ENCODE peak calls at places on chromosomes 16 and 17, in eight cellular contexts. U, G, K, M, Z, D, J and L are unnamed samples.

GRCh38 chr17:82235775-82236141 is 6.9 kb downstream of the SLC16A3 start:
- ATAC-seq in M (no peak), D (no peak), K (no peak), Z (peak; percentile 1), J (no peak), G (no peak), U (no peak), L (no peak)

GRCh38 chr17:68484458-68484857 is 27.2 kb upstream of the WIPI1 start:
- ATAC-seq in J (no peak), D (no peak), Z (no peak), K (no peak), G (no peak), M (no peak), U (no peak), L (no peak)

GRCh38 chr16:14196539-14196938 is 125.4 kb downstream of the MRTFB start:
- ATAC-seq in J (no peak), D (no peak), Z (no peak), U (no peak), G (peak; percentile 66), M (no peak), K (no peak), L (no peak)

GRCh38 chr17:77382966-77383612 is 242.3 kb downstream of the SEC14L1 start:
- ATAC-seq in D (no peak), J (no peak), U (no peak), M (no peak), K (peak; percentile 9), Z (no peak), G (peak; percentile 9), L (peak; percentile 50)

GRCh38 chr17:37483311-37484039 is 6.2 kb upstream of the DUSP14 start:
- ATAC-seq in Z (peak; percentile 68), M (no peak), J (peak; percentile 27), G (no peak), D (no peak), K (peak; percentile 57), U (no peak), L (peak; percentile 65)

GRCh38 chr17:32654351-32654750 is 167.6 kb downstream of the CDK5R1 start:
- ATAC-seq in D (no peak), J (no peak), Z (no peak), M (no peak), U (no peak), K (no peak), G (no peak), L (no peak)

GRCh38 chr17:34503804-34504203 is 75.6 kb upstream of the TMEM132E start:
- ATAC-seq in K (peak; percentile 87), J (no peak), D (no peak), G (no peak), U (no peak), M (no peak), Z (no peak), L (no peak)

GRCh38 chr16:31000671-31001382 is 9.6 kb downstream of the STX1B start:
- ATAC-seq in M (no peak), K (no peak), G (no peak), J (no peak), D (no peak), Z (no peak), U (no peak), L (no peak)

GRCh38 chr16:76278976-76279375 is 1.8 kb downstream of the CNTNAP4 start:
- ATAC-seq in D (no peak), U (no peak), K (no peak), M (no peak), Z (no peak), J (no peak), G (no peak), L (no peak)

GRCh38 chr17:38970804-38971203 is 3.6 kb upstream of the FBXO47 start:
- ATAC-seq in M (no peak), U (no peak), J (no peak), K (no peak), Z (peak; percentile 55), D (no peak), G (no peak), L (no peak)

GRCh38 chr16:50709061-50709695 is 15.8 kb downstream of the NOD2 start:
- ATAC-seq in M (no peak), K (peak; percentile 47), Z (no peak), D (peak; percentile 20), G (no peak), J (peak; percentile 25), U (no peak), L (peak; percentile 36)

GRCh38 chr17:4845128-4845527 is 12.0 kb downstream of the MINK1 start:
- ATAC-seq in Z (no peak), D (no peak), M (no peak), G (no peak), U (no peak), K (no peak), J (no peak), L (no peak)

GRCh38 chr16:85228970-85229430 is 116.7 kb upstream of the CIBAR2 start:
- ATAC-seq in J (no peak), K (no peak), G (no peak), Z (no peak), D (no peak), M (no peak), U (peak; percentile 56), L (no peak)

GRCh38 chr17:1267471-1267947 is 2.7 kb upstream of the BHLHA9 start:
- ATAC-seq in J (peak; percentile 5), U (peak; percentile 13), Z (no peak), M (peak; percentile 21), K (peak; percentile 50), G (no peak), D (no peak), L (no peak)

GRCh38 chr16:85350973-85351372 is 238.7 kb upstream of the CIBAR2 start:
- ATAC-seq in J (peak; percentile 79), U (peak; percentile 93), G (no peak), Z (no peak), K (peak; percentile 96), D (no peak), M (peak; percentile 89), L (peak; percentile 91)

GRCh38 chr16:83769397-83770008 is 38.3 kb upstream of the HSBP1 start:
- ATAC-seq in J (no peak), D (no peak), U (no peak), Z (no peak), M (no peak), K (peak; percentile 39), G (no peak), L (no peak)

GRCh38 chr17:63647065-63647725 is 25.0 kb downstream of the MAP3K3 start:
- ATAC-seq in K (no peak), Z (no peak), D (no peak), J (no peak), G (no peak), U (no peak), M (no peak), L (no peak)

GRCh38 chr16:1390239-1390638 is 24.3 kb downstream of the UNKL start:
- ATAC-seq in Z (no peak), M (no peak), J (no peak), G (no peak), U (no peak), D (no peak), K (no peak), L (no peak)

GRCh38 chr17:33484559-33484958 is 191.5 kb upstream of the ASIC2 start:
- ATAC-seq in G (no peak), U (no peak), Z (no peak), K (no peak), J (no peak), D (no peak), M (no peak), L (no peak)

GRCh38 chr16:5065813-5066212 is at the start of gene C16orf89:
- ATAC-seq in M (peak; percentile 65), U (no peak), D (no peak), J (peak; percentile 81), K (peak; percentile 51), Z (peak; percentile 42), G (no peak), L (no peak)

GRCh38 chr16:74666425-74667214 is at the start of gene RFWD3:
- ATAC-seq in D (peak; percentile 100), J (peak; percentile 100), K (peak; percentile 100), U (peak; percentile 100), Z (peak; percentile 99), G (peak; percentile 99), M (peak; percentile 100), L (peak; percentile 100)

GRCh38 chr17:81814748-81815645 is 11.0 kb downstream of the GCGR start:
- ATAC-seq in M (no peak), G (no peak), K (no peak), D (no peak), Z (no peak), U (peak; percentile 59), J (no peak), L (no peak)

GRCh38 chr16:79327836-79328235 is 272.7 kb downstream of the MAF start:
- ATAC-seq in U (no peak), D (no peak), K (no peak), G (no peak), M (no peak), Z (no peak), J (no peak), L (no peak)

GRCh38 chr17:32488604-32489180 is 1.9 kb downstream of the CDK5R1 start:
- ATAC-seq in M (no peak), J (no peak), Z (no peak), U (no peak), G (no peak), K (no peak), D (no peak), L (no peak)

GRCh38 chr16:54446639-54447038 is 160.1 kb upstream of the IRX3 start:
- ATAC-seq in M (peak; percentile 91), U (no peak), J (peak; percentile 90), G (no peak), Z (no peak), K (peak; percentile 96), D (no peak), L (peak; percentile 88)

GRCh38 chr17:33778505-33779398 is 476.3 kb upstream of the CCL2 start:
- ATAC-seq in U (peak; percentile 75), K (peak; percentile 36), Z (peak; percentile 75), G (no peak), D (no peak), J (peak; percentile 75), M (no peak), L (no peak)

GRCh38 chr16:10895053-10895946 is 18.3 kb downstream of the CIITA start:
- ATAC-seq in U (no peak), Z (peak; percentile 80), K (peak; percentile 70), M (no peak), G (no peak), D (no peak), J (no peak), L (no peak)

GRCh38 chr16:71794943-71795342 is 13.7 kb downstream of the AP1G1 start:
- ATAC-seq in Z (peak; percentile 41), D (no peak), M (no peak), G (no peak), K (peak; percentile 48), J (no peak), U (no peak), L (no peak)

GRCh38 chr16:2473425-2473926 is 1.5 kb upstream of the TBC1D24 start:
- ATAC-seq in Z (no peak), G (peak; percentile 9), K (no peak), J (no peak), M (no peak), U (no peak), D (peak; percentile 1), L (no peak)